ENCODE peak calls at places on chromosomes 16 and 17, in seven cellular contexts. One of them, this sample, is unnamed.

GRCh38 chr17:49290690-49291326 is 60.2 kb upstream of the PHOSPHO1 start:
- DNase-seq in activated CD8-positive, alpha-beta memory T cell treated with anti-CD3 and anti-CD28 coated beads for 1 hour: no peak
- DNase-seq in Panc1: peak
- DNase-seq in activated naive CD4-positive, alpha-beta T cell treated with anti-CD3 and anti-CD28 coated beads for 36 hours: peak
- DNase-seq in transverse colon: no peak
- DNase-seq in naive thymus-derived CD8-positive, alpha-beta T cell: peak
- DNase-seq in stimulated activated CD4-positive, alpha-beta T cell treated with anti-CD3 and anti-CD28 coated beads, TNF-alpha, amount 100 ng/mL, for 48 hours: no peak
- DNase-seq in this sample: no peak

GRCh38 chr16:61555718-61556441 is 480.4 kb downstream of the CDH8 start:
- DNase-seq in naive thymus-derived CD8-positive, alpha-beta T cell: no peak
- DNase-seq in activated CD8-positive, alpha-beta memory T cell treated with anti-CD3 and anti-CD28 coated beads for 1 hour: no peak
- DNase-seq in Panc1: no peak
- DNase-seq in stimulated activated CD4-positive, alpha-beta T cell treated with anti-CD3 and anti-CD28 coated beads, TNF-alpha, amount 100 ng/mL, for 48 hours: no peak
- DNase-seq in transverse colon: no peak
- DNase-seq in activated naive CD4-positive, alpha-beta T cell treated with anti-CD3 and anti-CD28 coated beads for 36 hours: no peak
- DNase-seq in this sample: no peak

GRCh38 chr16:32116080-32116479 is 137.0 kb upstream of the TP53TG3D start:
- DNase-seq in activated naive CD4-positive, alpha-beta T cell treated with anti-CD3 and anti-CD28 coated beads for 36 hours: no peak
- DNase-seq in activated CD8-positive, alpha-beta memory T cell treated with anti-CD3 and anti-CD28 coated beads for 1 hour: no peak
- DNase-seq in stimulated activated CD4-positive, alpha-beta T cell treated with anti-CD3 and anti-CD28 coated beads, TNF-alpha, amount 100 ng/mL, for 48 hours: no peak
- DNase-seq in transverse colon: no peak
- DNase-seq in Panc1: no peak
- DNase-seq in naive thymus-derived CD8-positive, alpha-beta T cell: peak
- DNase-seq in this sample: no peak

GRCh38 chr16:85625053-85625452 is 11.9 kb downstream of the GSE1 start:
- DNase-seq in Panc1: no peak
- DNase-seq in stimulated activated CD4-positive, alpha-beta T cell treated with anti-CD3 and anti-CD28 coated beads, TNF-alpha, amount 100 ng/mL, for 48 hours: no peak
- DNase-seq in activated CD8-positive, alpha-beta memory T cell treated with anti-CD3 and anti-CD28 coated beads for 1 hour: no peak
- DNase-seq in naive thymus-derived CD8-positive, alpha-beta T cell: no peak
- DNase-seq in activated naive CD4-positive, alpha-beta T cell treated with anti-CD3 and anti-CD28 coated beads for 36 hours: no peak
- DNase-seq in transverse colon: no peak
- DNase-seq in this sample: no peak

GRCh38 chr16:84042879-84043485 is 387 bp upstream of the SLC38A8 start:
- DNase-seq in transverse colon: no peak
- DNase-seq in naive thymus-derived CD8-positive, alpha-beta T cell: no peak
- DNase-seq in activated naive CD4-positive, alpha-beta T cell treated with anti-CD3 and anti-CD28 coated beads for 36 hours: no peak
- DNase-seq in activated CD8-positive, alpha-beta memory T cell treated with anti-CD3 and anti-CD28 coated beads for 1 hour: no peak
- DNase-seq in stimulated activated CD4-positive, alpha-beta T cell treated with anti-CD3 and anti-CD28 coated beads, TNF-alpha, amount 100 ng/mL, for 48 hours: no peak
- DNase-seq in Panc1: no peak
- DNase-seq in this sample: no peak

GRCh38 chr17:14701901-14702300 is 401.0 kb downstream of the HS3ST3B1 start:
- DNase-seq in naive thymus-derived CD8-positive, alpha-beta T cell: no peak
- DNase-seq in activated naive CD4-positive, alpha-beta T cell treated with anti-CD3 and anti-CD28 coated beads for 36 hours: no peak
- DNase-seq in transverse colon: no peak
- DNase-seq in activated CD8-positive, alpha-beta memory T cell treated with anti-CD3 and anti-CD28 coated beads for 1 hour: no peak
- DNase-seq in Panc1: no peak
- DNase-seq in stimulated activated CD4-positive, alpha-beta T cell treated with anti-CD3 and anti-CD28 coated beads, TNF-alpha, amount 100 ng/mL, for 48 hours: no peak
- DNase-seq in this sample: no peak

GRCh38 chr17:38898812-38899348 is 26.5 kb upstream of the LASP1NB start:
- DNase-seq in naive thymus-derived CD8-positive, alpha-beta T cell: peak
- DNase-seq in stimulated activated CD4-positive, alpha-beta T cell treated with anti-CD3 and anti-CD28 coated beads, TNF-alpha, amount 100 ng/mL, for 48 hours: peak
- DNase-seq in activated naive CD4-positive, alpha-beta T cell treated with anti-CD3 and anti-CD28 coated beads for 36 hours: peak
- DNase-seq in transverse colon: peak
- DNase-seq in activated CD8-positive, alpha-beta memory T cell treated with anti-CD3 and anti-CD28 coated beads for 1 hour: peak
- DNase-seq in Panc1: no peak
- DNase-seq in this sample: peak

GRCh38 chr17:2701161-2701995 is 10.2 kb downstream of the CLUH start:
- DNase-seq in Panc1: no peak
- DNase-seq in transverse colon: no peak
- DNase-seq in activated naive CD4-positive, alpha-beta T cell treated with anti-CD3 and anti-CD28 coated beads for 36 hours: no peak
- DNase-seq in stimulated activated CD4-positive, alpha-beta T cell treated with anti-CD3 and anti-CD28 coated beads, TNF-alpha, amount 100 ng/mL, for 48 hours: no peak
- DNase-seq in naive thymus-derived CD8-positive, alpha-beta T cell: no peak
- DNase-seq in activated CD8-positive, alpha-beta memory T cell treated with anti-CD3 and anti-CD28 coated beads for 1 hour: no peak
- DNase-seq in this sample: no peak

GRCh38 chr17:80538484-80538883 is 6.2 kb upstream of the RPTOR start:
- DNase-seq in transverse colon: no peak
- DNase-seq in naive thymus-derived CD8-positive, alpha-beta T cell: no peak
- DNase-seq in Panc1: no peak
- DNase-seq in stimulated activated CD4-positive, alpha-beta T cell treated with anti-CD3 and anti-CD28 coated beads, TNF-alpha, amount 100 ng/mL, for 48 hours: no peak
- DNase-seq in activated naive CD4-positive, alpha-beta T cell treated with anti-CD3 and anti-CD28 coated beads for 36 hours: no peak
- DNase-seq in activated CD8-positive, alpha-beta memory T cell treated with anti-CD3 and anti-CD28 coated beads for 1 hour: no peak
- DNase-seq in this sample: no peak

GRCh38 chr16:88560722-88561484 is 9.3 kb upstream of the ZC3H18 start:
- DNase-seq in Panc1: no peak
- DNase-seq in transverse colon: no peak
- DNase-seq in stimulated activated CD4-positive, alpha-beta T cell treated with anti-CD3 and anti-CD28 coated beads, TNF-alpha, amount 100 ng/mL, for 48 hours: no peak
- DNase-seq in naive thymus-derived CD8-positive, alpha-beta T cell: no peak
- DNase-seq in activated naive CD4-positive, alpha-beta T cell treated with anti-CD3 and anti-CD28 coated beads for 36 hours: peak
- DNase-seq in activated CD8-positive, alpha-beta memory T cell treated with anti-CD3 and anti-CD28 coated beads for 1 hour: no peak
- DNase-seq in this sample: no peak